ENCODE peak calls at places on chromosomes 11 and 22, in six cellular contexts. L is A549, X is endothelial cell of umbilical vein, M is HepG2, Y is GM12878, E is K562. H is an unnamed sample.

GRCh38 chr11:41612415-41612814 is 153.0 kb upstream of the LRRC4C start:
- DNase-seq in L (no peak), X (no peak), M (no peak), Y (no peak), E (no peak), H (peak; percentile 1)

GRCh38 chr11:17629113-17629512 is 82.1 kb downstream of the OTOG start:
- DNase-seq in L (no peak), X (no peak), M (no peak), Y (no peak), E (no peak), H (no peak)

GRCh38 chr22:29820941-29821789 is 16.9 kb downstream of the ASCC2 start:
- DNase-seq in L (peak; percentile 85), X (peak; percentile 84), M (peak; percentile 86), Y (peak; percentile 82), E (peak; percentile 67), H (peak; percentile 94)

GRCh38 chr11:122661182-122661945 is 5.8 kb downstream of the UBASH3B start:
- DNase-seq in L (no peak), X (no peak), M (no peak), Y (no peak), E (no peak), H (no peak)

GRCh38 chr11:61777234-61778090 is 14.9 kb downstream of the TMEM258 start:
- DNase-seq in L (no peak), X (peak; percentile 43), M (no peak), Y (no peak), E (peak; percentile 67), H (no peak)

GRCh38 chr22:24095816-24096215 is 84.7 kb downstream of the CABIN1 start:
- DNase-seq in L (no peak), X (no peak), M (no peak), Y (no peak), E (no peak), H (no peak)

GRCh38 chr11:30860970-30861369 is 274.8 kb upstream of the MPPED2 start:
- DNase-seq in L (no peak), X (no peak), M (no peak), Y (no peak), E (no peak), H (no peak)

GRCh38 chr22:45503816-45504702 is 1.4 kb downstream of the FBLN1 start:
- DNase-seq in L (no peak), X (no peak), M (no peak), Y (no peak), E (no peak), H (peak; percentile 68)

GRCh38 chr22:23245045-23245798 is 64.9 kb downstream of the BCR start:
- DNase-seq in L (no peak), X (no peak), M (no peak), Y (no peak), E (peak; percentile 63), H (no peak)

GRCh38 chr11:126362879-126363655 is 7.6 kb downstream of the ST3GAL4 start:
- DNase-seq in L (no peak), X (no peak), M (no peak), Y (no peak), E (no peak), H (no peak)

GRCh38 chr11:123560001-123560400 is 94.4 kb downstream of the SCN3B start:
- DNase-seq in L (no peak), X (no peak), M (no peak), Y (no peak), E (no peak), H (no peak)

GRCh38 chr22:28328751-28329150 is 350.9 kb downstream of the TTC28 start:
- DNase-seq in L (no peak), X (no peak), M (no peak), Y (no peak), E (no peak), H (no peak)

GRCh38 chr22:24758164-24758799 is 16.2 kb downstream of the PIWIL3 start:
- DNase-seq in L (peak; percentile 40), X (peak; percentile 70), M (peak; percentile 34), Y (no peak), E (peak; percentile 29), H (peak; percentile 61)

GRCh38 chr11:88484873-88485621 is 147.5 kb upstream of the CTSC start:
- DNase-seq in L (peak; percentile 58), X (peak; percentile 37), M (peak; percentile 50), Y (peak; percentile 27), E (peak; percentile 62), H (peak; percentile 76)

GRCh38 chr11:103091441-103091809 is 535 bp downstream of the DCUN1D5 start:
- DNase-seq in L (peak; percentile 33), X (peak; percentile 34), M (peak; percentile 32), Y (no peak), E (no peak), H (peak; percentile 79)

GRCh38 chr22:45760682-45761081 is 89.0 kb downstream of the ATXN10 start:
- DNase-seq in L (no peak), X (no peak), M (no peak), Y (no peak), E (no peak), H (no peak)

GRCh38 chr11:132674161-132674560 is 858.1 kb downstream of the OPCML start:
- DNase-seq in L (no peak), X (peak; percentile 53), M (no peak), Y (no peak), E (no peak), H (no peak)

GRCh38 chr11:110430267-110431211 is 791 bp downstream of the FDX1 start:
- DNase-seq in L (no peak), X (peak; percentile 60), M (peak; percentile 47), Y (peak; percentile 8), E (no peak), H (peak; percentile 53)

GRCh38 chr11:7673724-7674434 is 579 bp upstream of the CYB5R2 start:
- DNase-seq in L (no peak), X (no peak), M (no peak), Y (no peak), E (peak; percentile 33), H (no peak)

GRCh38 chr22:30763815-30764686 is 69.4 kb downstream of the OSBP2 start:
- DNase-seq in L (peak; percentile 84), X (peak; percentile 77), M (peak; percentile 70), Y (no peak), E (peak; percentile 57), H (peak; percentile 80)

GRCh38 chr11:97684486-97685439 is 1295.0 kb downstream of the JRKL start:
- DNase-seq in L (no peak), X (no peak), M (no peak), Y (no peak), E (no peak), H (no peak)

GRCh38 chr11:824942-825341 is 2.8 kb upstream of the CRACR2B start:
- DNase-seq in L (no peak), X (no peak), M (no peak), Y (no peak), E (no peak), H (no peak)

GRCh38 chr11:827146-827860 is 416 bp upstream of the CRACR2B start:
- DNase-seq in L (no peak), X (no peak), M (peak; percentile 47), Y (no peak), E (peak; percentile 55), H (peak; percentile 85)

GRCh38 chr11:824292-824880 is 3.3 kb upstream of the CRACR2B start:
- DNase-seq in L (no peak), X (no peak), M (no peak), Y (no peak), E (no peak), H (no peak)

GRCh38 chr11:826836-827145 is 928 bp upstream of the CRACR2B start:
- DNase-seq in L (no peak), X (no peak), M (no peak), Y (no peak), E (no peak), H (peak; percentile 81)

GRCh38 chr11:825366-826231 is 2.1 kb upstream of the CRACR2B start:
- DNase-seq in L (no peak), X (no peak), M (no peak), Y (no peak), E (no peak), H (no peak)
- TF ChIP-seq POLR2A in L (peak; percentile 26), X (no peak), M (no peak), Y (no peak), E (peak; percentile 49), H (peak; percentile 15)

DNA sequence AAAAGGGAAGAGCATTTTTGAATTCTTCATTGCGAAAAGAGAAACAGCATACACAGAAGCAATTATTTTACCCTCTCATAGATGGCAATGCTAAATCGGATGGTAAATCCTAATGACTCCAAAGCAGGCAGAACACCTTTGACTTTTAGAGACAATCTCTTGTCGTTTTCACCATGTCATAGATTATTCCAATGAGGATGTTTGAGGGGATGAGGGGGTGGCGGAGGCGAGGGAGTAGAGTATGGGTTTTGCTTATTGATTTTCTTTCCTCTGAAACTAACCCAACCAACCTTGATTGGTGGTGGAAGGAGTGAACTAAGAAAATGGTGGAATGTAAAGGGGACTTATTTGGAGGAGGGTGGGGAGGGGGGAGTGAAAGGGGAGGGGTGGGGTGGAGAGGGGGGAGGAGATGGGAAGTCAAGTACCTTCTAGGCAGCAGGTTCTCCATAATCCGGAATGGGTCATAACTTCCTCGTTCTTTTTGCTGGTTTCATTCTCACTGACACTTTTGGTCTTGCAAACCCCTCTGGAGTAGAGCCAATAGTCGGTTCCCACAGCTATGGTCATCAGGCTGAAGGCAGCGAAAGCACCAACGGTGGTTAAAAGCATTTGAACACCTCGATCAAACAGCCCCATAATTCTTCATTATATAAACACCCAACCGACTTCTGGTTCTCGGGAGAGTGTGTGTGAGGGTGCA is 1.5 kb downstream of the CACNG2 start:
- DNase-seq in L (no peak), X (no peak), M (no peak), Y (no peak), E (no peak), H (no peak)
- H3K4me3 ChIP-seq in L (no peak overlapping the region), X (no peak overlapping the region), M (no peak overlapping the region), Y (no peak overlapping the region), E (no peak overlapping the region), H (no peak overlapping the region)

GRCh38 chr11:111586305-111586915 is 15.8 kb upstream of the SIK2 start:
- DNase-seq in L (peak; percentile 56), X (peak; percentile 59), M (peak; percentile 51), Y (no peak), E (peak; percentile 25), H (peak; percentile 67)

GRCh38 chr11:111582881-111583280 is 19.4 kb upstream of the SIK2 start:
- DNase-seq in L (no peak), X (peak; percentile 45), M (no peak), Y (no peak), E (no peak), H (no peak)

GRCh38 chr11:111581341-111581740 is 20.9 kb upstream of the SIK2 start:
- DNase-seq in L (no peak), X (no peak), M (no peak), Y (no peak), E (no peak), H (no peak)

GRCh38 chr11:111585371-111585770 is 16.9 kb upstream of the SIK2 start:
- DNase-seq in L (no peak), X (peak; percentile 64), M (no peak), Y (no peak), E (no peak), H (no peak)

GRCh38 chr11:111582163-111582562 is 20.1 kb upstream of the SIK2 start:
- DNase-seq in L (no peak), X (peak; percentile 77), M (no peak), Y (no peak), E (no peak), H (no peak)
- TF ChIP-seq MYC in L (no peak), X (no peak), M (no peak), Y (no peak), E (no peak), H (no peak)

GRCh38 chr11:130478204-130478701 is 29.8 kb downstream of the ADAMTS15 start:
- DNase-seq in L (peak; percentile 49), X (peak; percentile 52), M (no peak), Y (no peak), E (no peak), H (no peak)
- TF ChIP-seq POLR2A in L (no peak), X (no peak), M (no peak), Y (no peak), E (no peak), H (no peak)